ENCODE peak calls at places on chromosomes 7 and 10, in nine cellular contexts. Y is kidney, O is SK-N-DZ, B is HS-5, R is NCI-H510A, L is activated T-cell treated with anti-CD3 and anti-CD28 coated beads for 1 hour, P is EH, Z is cardiac muscle cell, V is NCI-H1105. I is an unnamed sample.

GRCh38 chr7:3649678-3650445 is 348.8 kb downstream of the SDK1 start:
- DNase-seq in P (no peak), L (no peak), Z (no peak), B (no peak), V (no peak), Y (no peak), O (no peak), R (no peak), I (peak; percentile 23)

GRCh38 chr7:31099451-31100444 is 47.6 kb downstream of the ADCYAP1R1 start:
- DNase-seq in O (no peak), L (no peak), P (no peak), Y (no peak), V (no peak), Z (no peak), R (no peak), B (no peak), I (no peak)

GRCh38 chr7:85554294-85554877 is 367.5 kb upstream of the SEMA3D start:
- DNase-seq in Y (no peak), R (no peak), O (peak; percentile 72), Z (peak; percentile 70), B (peak; percentile 38), V (peak; percentile 32), L (no peak), P (peak; percentile 73), I (peak; percentile 81)

GRCh38 chr10:31242902-31243301 is 76.1 kb upstream of the ZEB1 start:
- DNase-seq in Y (no peak), L (no peak), P (peak; percentile 91), R (no peak), B (peak; percentile 83), V (no peak), Z (no peak), O (peak; percentile 43), I (peak; percentile 100)

GRCh38 chr10:110008518-110009339 is 945 bp downstream of the ADD3 start:
- DNase-seq in P (peak; percentile 13), L (peak; percentile 38), V (peak; percentile 51), Y (peak; percentile 67), R (no peak), B (no peak), Z (peak; percentile 42), O (peak; percentile 29), I (no peak)

GRCh38 chr7:39509441-39509840 is 56.8 kb upstream of the YAE1 start:
- DNase-seq in O (no peak), P (no peak), L (no peak), Y (no peak), R (no peak), V (no peak), B (no peak), Z (no peak), I (no peak)

GRCh38 chr10:52956451-52956850 is 183.9 kb upstream of the MBL2 start:
- DNase-seq in Z (no peak), Y (no peak), L (no peak), O (no peak), R (no peak), V (no peak), B (no peak), P (no peak), I (no peak)

GRCh38 chr7:33129806-33130153 is 416 bp downstream of the BBS9 start:
- DNase-seq in B (no peak), L (no peak), V (no peak), Y (no peak), Z (no peak), O (peak; percentile 18), P (peak; percentile 0), R (no peak), I (no peak)

GRCh38 chr7:143372070-143372469 is 9.1 kb upstream of the ZYX start:
- DNase-seq in V (no peak), R (no peak), P (peak; percentile 49), Y (peak; percentile 59), Z (no peak), B (no peak), O (no peak), L (peak; percentile 50), I (no peak)

GRCh38 chr10:59779656-59780521 is 26.6 kb upstream of the MRLN start:
- DNase-seq in P (no peak), R (no peak), Z (no peak), L (no peak), O (no peak), Y (no peak), B (no peak), V (no peak), I (no peak)

GRCh38 chr7:125030756-125031387 is 101.2 kb upstream of the POT1 start:
- DNase-seq in P (no peak), O (no peak), Z (no peak), Y (no peak), L (no peak), R (no peak), V (no peak), B (no peak), I (no peak)

GRCh38 chr7:121633186-121633585 is 237.1 kb upstream of the FAM3C start:
- DNase-seq in L (no peak), Z (no peak), P (no peak), Y (no peak), R (no peak), V (no peak), B (no peak), O (no peak), I (no peak)

GRCh38 chr10:15387021-15387420 is 15.9 kb upstream of the FAM171A1 start:
- DNase-seq in V (no peak), P (no peak), Z (no peak), B (no peak), Y (no peak), O (peak; percentile 49), L (no peak), R (no peak), I (no peak)

GRCh38 chr7:70183278-70183677 is 585.0 kb downstream of the AUTS2 start:
- DNase-seq in R (no peak), B (no peak), P (no peak), Y (no peak), Z (peak; percentile 58), V (peak; percentile 24), O (no peak), L (no peak), I (no peak)

GRCh38 chr10:128062837-128063563 is 63.2 kb downstream of the MKI67 start:
- DNase-seq in R (no peak), P (no peak), V (no peak), Z (no peak), B (no peak), Y (peak; percentile 71), O (no peak), L (no peak), I (no peak)